ENCODE peak calls at places on chromosomes 6 and 20, in four cellular contexts. One of them, this sample, is unnamed.

GRCh38 chr6:7818480-7819165 is 92.0 kb downstream of the TXNDC5 start:
- DNase-seq in H1: no peak
- DNase-seq in breast epithelium: no peak
- DNase-seq in ovary: peak; percentile 46
- DNase-seq in this sample: peak; percentile 45

GRCh38 chr20:12737900-12738299 is 270.9 kb upstream of the SPTLC3 start:
- DNase-seq in breast epithelium: no peak
- DNase-seq in ovary: no peak
- DNase-seq in H1: no peak
- DNase-seq in this sample: no peak

GRCh38 chr6:6881438-6882267 is 226.1 kb upstream of the RREB1 start:
- DNase-seq in H1: no peak
- DNase-seq in breast epithelium: peak; percentile 64
- DNase-seq in ovary: no peak
- DNase-seq in this sample: no peak

GRCh38 chr6:156582509-156582992 is 194.6 kb upstream of the ARID1B start:
- DNase-seq in H1: no peak
- DNase-seq in ovary: no peak
- DNase-seq in breast epithelium: no peak
- DNase-seq in this sample: no peak

GRCh38 chr6:109062756-109063352 is 31.8 kb downstream of the SESN1 start:
- DNase-seq in breast epithelium: no peak
- DNase-seq in H1: no peak
- DNase-seq in ovary: no peak
- DNase-seq in this sample: no peak

GRCh38 chr6:113953346-113953745 is 17.6 kb downstream of the HDAC2 start:
- DNase-seq in H1: no peak
- DNase-seq in ovary: no peak
- DNase-seq in breast epithelium: no peak
- DNase-seq in this sample: no peak

GRCh38 chr20:33729101-33729500 is 2.7 kb upstream of the ZNF341 start:
- DNase-seq in ovary: no peak
- DNase-seq in H1: no peak
- DNase-seq in breast epithelium: no peak
- DNase-seq in this sample: no peak

GRCh38 chr20:42484335-42484734 is 705.4 kb downstream of the PTPRT start:
- DNase-seq in ovary: no peak
- DNase-seq in breast epithelium: no peak
- DNase-seq in H1: no peak
- DNase-seq in this sample: no peak

GRCh38 chr6:65631711-65632110 is 75.3 kb downstream of the EYS start:
- DNase-seq in H1: no peak
- DNase-seq in breast epithelium: no peak
- DNase-seq in ovary: no peak
- DNase-seq in this sample: no peak

GRCh38 chr6:85802162-85802561 is 159.5 kb upstream of the SYNCRIP start:
- DNase-seq in H1: no peak
- DNase-seq in ovary: no peak
- DNase-seq in breast epithelium: no peak
- DNase-seq in this sample: no peak

GRCh38 chr6:159172066-159172465 is 2.9 kb downstream of the FNDC1 start:
- DNase-seq in ovary: no peak
- DNase-seq in H1: no peak
- DNase-seq in breast epithelium: no peak
- DNase-seq in this sample: no peak

DNA sequence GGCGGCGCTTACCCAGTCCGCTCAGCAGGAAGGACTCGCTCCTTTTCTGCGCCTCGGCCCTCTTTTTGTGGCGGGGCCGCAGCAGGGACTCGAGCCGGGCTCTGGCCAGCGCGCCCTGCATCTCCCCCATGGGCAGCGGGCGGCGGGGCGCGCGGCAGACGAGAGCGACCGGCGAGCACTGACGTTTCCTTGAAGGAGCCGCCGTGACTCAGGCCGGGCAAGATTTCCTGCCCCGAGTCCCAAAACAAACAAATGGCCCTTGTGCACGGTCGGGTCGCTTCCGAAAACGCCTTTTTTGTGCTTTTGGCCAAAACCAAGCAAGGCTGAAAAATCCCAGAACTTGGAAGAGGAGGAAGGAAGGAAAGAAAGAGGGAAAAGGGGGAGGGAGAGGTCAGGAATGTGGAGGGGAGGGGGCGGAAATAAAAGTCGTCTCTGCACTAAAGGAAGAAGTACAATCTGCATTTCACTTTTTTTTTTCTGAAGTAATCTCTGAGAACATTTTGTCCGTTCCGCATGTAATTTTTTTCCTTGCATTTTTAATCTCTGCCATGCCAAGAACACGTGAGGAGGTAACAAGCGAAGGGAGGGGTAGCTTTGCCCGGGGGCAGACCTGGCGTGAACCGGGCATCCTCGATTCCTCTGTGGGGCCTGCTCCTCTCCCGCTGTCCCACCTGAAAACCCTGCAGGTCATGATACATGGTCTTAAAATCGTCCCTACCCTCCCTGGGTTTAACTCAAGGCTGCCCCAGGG is 123.3 kb upstream of the SLC2A12 start:
- DNase-seq in ovary: peak; percentile 80
- DNase-seq in H1: peak; percentile 85
- DNase-seq in breast epithelium: no peak
- DNase-seq in this sample: peak; percentile 61
- TF ChIP-seq POLR2A in ovary: peak; percentile 14
- TF ChIP-seq POLR2A in H1: no peak
- TF ChIP-seq POLR2A in breast epithelium: no peak
- TF ChIP-seq POLR2A in this sample: no peak

GRCh38 chr6:164417537-164417936 is 891.9 kb downstream of the C6orf118 start:
- DNase-seq in ovary: no peak
- DNase-seq in H1: no peak
- DNase-seq in breast epithelium: no peak
- DNase-seq in this sample: no peak
- TF ChIP-seq CTCF in ovary: no peak
- TF ChIP-seq CTCF in H1: peak; percentile 25
- TF ChIP-seq CTCF in breast epithelium: no peak
- TF ChIP-seq CTCF in this sample: no peak

GRCh38 chr6:20444786-20445271 is 43.1 kb downstream of the E2F3 start:
- DNase-seq in breast epithelium: no peak
- DNase-seq in ovary: no peak
- DNase-seq in H1: no peak
- DNase-seq in this sample: no peak

GRCh38 chr6:20441921-20442320 is 40.2 kb downstream of the E2F3 start:
- DNase-seq in H1: no peak
- DNase-seq in breast epithelium: no peak
- DNase-seq in ovary: no peak
- DNase-seq in this sample: no peak

GRCh38 chr6:20447581-20448132 is 46.0 kb downstream of the E2F3 start:
- DNase-seq in ovary: no peak
- DNase-seq in H1: no peak
- DNase-seq in breast epithelium: no peak
- DNase-seq in this sample: no peak

GRCh38 chr6:20448828-20449227 is 47.1 kb downstream of the E2F3 start:
- DNase-seq in H1: no peak
- DNase-seq in ovary: no peak
- DNase-seq in breast epithelium: no peak
- DNase-seq in this sample: no peak

DNA sequence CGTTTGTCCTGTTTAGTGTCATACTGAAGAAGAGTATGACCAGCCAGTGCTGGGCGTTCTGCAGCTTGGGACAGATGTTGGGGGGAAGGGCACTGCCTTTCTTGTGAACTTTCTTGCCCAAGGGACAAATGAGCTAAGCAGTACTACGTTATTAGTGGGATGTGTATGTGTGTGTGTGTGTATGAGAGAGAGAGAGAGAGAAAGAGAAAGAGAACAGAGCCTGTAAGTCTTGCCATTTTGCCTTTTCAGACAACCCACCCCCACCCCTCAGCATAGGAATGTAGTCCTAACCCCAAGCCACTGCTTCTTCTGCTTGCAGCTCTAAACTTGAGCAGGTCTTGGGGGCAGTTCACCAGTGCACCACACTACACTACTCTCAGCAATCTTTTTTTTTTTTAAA is 45.5 kb downstream of the E2F3 start:
- DNase-seq in ovary: no peak
- DNase-seq in H1: no peak
- DNase-seq in breast epithelium: no peak
- DNase-seq in this sample: no peak
- TF ChIP-seq POLR2A in ovary: no peak
- TF ChIP-seq POLR2A in H1: no peak
- TF ChIP-seq POLR2A in breast epithelium: no peak
- TF ChIP-seq POLR2A in this sample: no peak

DNA sequence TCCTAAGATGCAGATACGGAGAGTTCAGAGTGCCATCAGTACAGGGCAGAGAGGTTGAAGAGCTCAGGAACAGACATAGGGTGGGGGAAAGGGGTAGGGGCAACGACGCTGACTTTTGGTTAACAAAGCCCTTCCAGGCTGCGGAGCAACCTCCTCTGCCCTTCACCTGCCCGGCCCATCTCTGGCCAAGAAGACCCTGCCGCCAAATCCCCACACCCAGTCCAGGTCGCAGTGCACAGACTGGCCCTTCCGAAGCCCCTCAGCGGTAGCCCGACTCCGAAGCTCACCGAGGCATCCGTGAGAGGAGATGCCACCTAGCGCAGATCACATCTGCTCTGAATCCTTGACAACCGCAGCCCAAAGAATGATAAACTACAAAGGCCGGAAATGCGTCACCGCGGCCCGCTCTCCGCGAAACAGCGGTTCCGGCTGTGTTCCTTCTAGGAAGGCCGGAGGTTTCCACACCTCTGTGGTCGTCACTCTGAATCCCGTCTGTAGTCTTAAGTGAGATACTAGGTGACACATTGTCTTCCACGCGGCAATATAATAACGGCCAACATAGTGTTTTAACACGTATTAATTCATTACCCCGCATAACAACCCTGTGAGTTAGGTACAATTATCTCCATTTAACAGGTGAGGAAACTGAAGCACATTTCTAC is at the start of gene ZSCAN23:
- DNase-seq in breast epithelium: peak; percentile 58
- DNase-seq in H1: peak; percentile 86
- DNase-seq in ovary: peak; percentile 85
- DNase-seq in this sample: peak; percentile 77
- TF ChIP-seq CTCF in breast epithelium: no peak
- TF ChIP-seq CTCF in H1: no peak
- TF ChIP-seq CTCF in ovary: no peak
- TF ChIP-seq CTCF in this sample: no peak

GRCh38 chr20:63548992-63549391 is 1.4 kb upstream of the SRMS start:
- DNase-seq in ovary: no peak
- DNase-seq in H1: no peak
- DNase-seq in breast epithelium: no peak
- DNase-seq in this sample: no peak
- TF ChIP-seq POLR2A in ovary: no peak
- TF ChIP-seq POLR2A in H1: no peak
- TF ChIP-seq POLR2A in breast epithelium: no peak
- TF ChIP-seq POLR2A in this sample: no peak

This sample was measured in uterus.